ENCODE peak calls at places on chromosomes 1 and 21, in six cellular contexts. K is fibroblast of mammary gland; C is NCI-H774; P is stimulated activated CD4-positive, alpha-beta T cell treated with anti-CD3 and anti-CD28 coated beads, Interleukin-15, amount 100 ng/mL, for 1 hour; Y is T-helper 9 cell; N is activated T-cell treated with anti-CD3 and anti-CD28 coated beads for 4 hours. W is an unnamed sample.

GRCh38 chr1:119948342-119949214 is 52.3 kb upstream of the ADAM30 start:
- DNase-seq in K (peak), C (peak), P (peak), Y (peak), N (peak), W (peak)

GRCh38 chr1:175163702-175164101 is 28.9 kb downstream of the KIAA0040 start:
- DNase-seq in K (no peak), C (no peak), P (no peak), Y (no peak), N (no peak), W (no peak)

GRCh38 chr1:210646258-210646616 is 317.5 kb downstream of the HHAT start:
- DNase-seq in K (no peak), C (no peak), P (no peak), Y (no peak), N (no peak), W (no peak)

GRCh38 chr1:70426154-70427131 is 15.4 kb downstream of the CTH start:
- DNase-seq in K (no peak), C (no peak), P (no peak), Y (no peak), N (no peak), W (no peak)

GRCh38 chr1:22572778-22573177 is 9.5 kb downstream of the EPHA8 start:
- DNase-seq in K (no peak), C (no peak), P (no peak), Y (no peak), N (no peak), W (no peak)

GRCh38 chr1:23100074-23100748 is 68.4 kb downstream of the LUZP1 start:
- DNase-seq in K (peak), C (no peak), P (no peak), Y (peak), N (no peak), W (peak)

GRCh38 chr1:246503341-246503740 is 3.7 kb downstream of the SMYD3 start:
- DNase-seq in K (peak), C (no peak), P (no peak), Y (no peak), N (no peak), W (no peak)

GRCh38 chr21:45139473-45139872 is 65.1 kb downstream of the ADARB1 start:
- DNase-seq in K (no peak), C (no peak), P (no peak), Y (no peak), N (no peak), W (no peak)

GRCh38 chr21:45031231-45032191 is 42.9 kb upstream of the ADARB1 start:
- DNase-seq in K (no peak), C (no peak), P (no peak), Y (no peak), N (no peak), W (no peak)

GRCh38 chr21:22444990-22445389 is 1446.8 kb downstream of the NCAM2 start:
- DNase-seq in K (no peak), C (no peak), P (no peak), Y (no peak), N (no peak), W (no peak)

GRCh38 chr1:103353391-103353790 is 172.1 kb upstream of the RNPC3 start:
- DNase-seq in K (no peak), C (no peak), P (no peak), Y (no peak), N (no peak), W (peak)

GRCh38 chr1:198893763-198894444 is 255.1 kb downstream of the PTPRC start:
- DNase-seq in K (no peak), C (no peak), P (no peak), Y (no peak), N (no peak), W (no peak)

GRCh38 chr1:175154595-175155472 is 37.7 kb downstream of the KIAA0040 start:
- DNase-seq in K (peak), C (peak), P (peak), Y (peak), N (peak), W (peak)

GRCh38 chr1:245986404-245987221 is 520.5 kb downstream of the SMYD3 start:
- DNase-seq in K (peak), C (no peak), P (no peak), Y (no peak), N (no peak), W (peak)

GRCh38 chr21:28229811-28230210 is 762.9 kb downstream of the LTN1 start:
- DNase-seq in K (peak), C (no peak), P (no peak), Y (no peak), N (no peak), W (peak)

GRCh38 chr1:40239626-40240025 is 8.1 kb upstream of the TMCO2 start:
- DNase-seq in K (peak), C (no peak), P (no peak), Y (no peak), N (no peak), W (peak)

GRCh38 chr1:170562644-170563338 is 30.8 kb downstream of the GORAB start:
- DNase-seq in K (peak), C (no peak), P (no peak), Y (no peak), N (no peak), W (peak)

GRCh38 chr1:59699227-59699847 is 115.4 kb upstream of the HOOK1 start:
- DNase-seq in K (peak), C (peak), P (no peak), Y (no peak), N (no peak), W (peak)

GRCh38 chr1:181396171-181396670 is 87.1 kb upstream of the CACNA1E start:
- DNase-seq in K (no peak), C (no peak), P (no peak), Y (peak), N (peak), W (no peak)

GRCh38 chr1:17903386-17903785 is 148.3 kb downstream of the ACTL8 start:
- DNase-seq in K (no peak), C (no peak), P (no peak), Y (no peak), N (no peak), W (no peak)

GRCh38 chr1:203281033-203281432 is 24.3 kb upstream of the BTG2 start:
- DNase-seq in K (no peak), C (no peak), P (no peak), Y (no peak), N (no peak), W (no peak)

GRCh38 chr1:12174789-12175455 is 8.1 kb downstream of the TNFRSF1B start:
- DNase-seq in K (no peak), C (no peak), P (no peak), Y (no peak), N (no peak), W (no peak)

GRCh38 chr1:224353975-224354930 is 2.4 kb upstream of the CNIH4 start:
- DNase-seq in K (no peak), C (no peak), P (no peak), Y (no peak), N (no peak), W (no peak)

GRCh38 chr1:69494171-69494570 is 73.6 kb upstream of the LRRC7 start:
- DNase-seq in K (no peak), C (no peak), P (no peak), Y (no peak), N (no peak), W (no peak)

GRCh38 chr1:181028241-181029014 is 5.4 kb upstream of the MR1 start:
- DNase-seq in K (peak), C (no peak), P (no peak), Y (no peak), N (no peak), W (no peak)

W was measured in fibroblast of gingiva.